ENCODE peak calls at places on chromosomes 12 and 14, in four cellular contexts. X is PC-3, V is HFF-Myc, B is fibroblast of the aortic adventitia. L is an unnamed sample.

GRCh38 chr12:60205500-60205899 is 609.7 kb downstream of the SLC16A7 start:
- DNase-seq in V (peak; percentile 12), X (peak; percentile 69), B (peak; percentile 79), L (peak; percentile 26)

GRCh38 chr12:30692470-30692869 is 3.2 kb downstream of the IPO8 start:
- DNase-seq in V (no peak), X (peak; percentile 20), B (peak; percentile 49), L (no peak)

GRCh38 chr12:81987351-81987750 is 228.2 kb upstream of the PPFIA2 start:
- DNase-seq in V (no peak), B (no peak), X (no peak), L (no peak)

GRCh38 chr14:81062816-81063215 is 107.4 kb downstream of the TSHR start:
- DNase-seq in V (no peak), B (peak; percentile 1), X (peak; percentile 51), L (no peak)

GRCh38 chr12:126474703-126475102 is 1409.5 kb downstream of the AACS start:
- DNase-seq in X (peak; percentile 43), V (no peak), B (no peak), L (no peak)

GRCh38 chr12:32482226-32482625 is 82.9 kb downstream of the FGD4 start:
- DNase-seq in B (no peak), X (no peak), V (no peak), L (no peak)

GRCh38 chr12:12908252-12908651 is 16.9 kb downstream of the GPRC5A start:
- DNase-seq in X (no peak), V (no peak), B (no peak), L (no peak)

GRCh38 chr12:7099290-7099996 is 7.2 kb upstream of the C1R start:
- DNase-seq in B (no peak), X (no peak), V (no peak), L (no peak)

GRCh38 chr12:122841544-122842321 is 6.5 kb downstream of the HIP1R start:
- DNase-seq in V (no peak), B (no peak), X (peak; percentile 89), L (no peak)

GRCh38 chr14:60226296-60226695 is 22.7 kb upstream of the PPM1A start:
- DNase-seq in X (no peak), B (no peak), V (no peak), L (no peak)

GRCh38 chr14:105474478-105475268 is at the start of gene CRIP2:
- DNase-seq in X (peak; percentile 50), V (no peak), B (no peak), L (no peak)

GRCh38 chr12:69173358-69173757 is 66.0 kb upstream of the CPSF6 start:
- DNase-seq in B (no peak), X (no peak), V (no peak), L (no peak)

GRCh38 chr14:26984318-26985177 is 386.7 kb upstream of the NOVA1 start:
- DNase-seq in V (peak; percentile 27), X (peak; percentile 78), B (peak; percentile 83), L (peak; percentile 64)

GRCh38 chr12:39386335-39386734 is 56.6 kb downstream of the KIF21A start:
- DNase-seq in X (no peak), B (no peak), V (no peak), L (no peak)

GRCh38 chr14:75003250-75004027 is 718 bp downstream of the EIF2B2 start:
- DNase-seq in X (no peak), B (no peak), V (no peak), L (no peak)

GRCh38 chr12:68374315-68374982 is 42.3 kb upstream of the MDM1 start:
- DNase-seq in V (no peak), X (peak; percentile 70), B (no peak), L (no peak)

GRCh38 chr12:39892146-39892545 is 213.7 kb downstream of the SLC2A13 start:
- DNase-seq in V (no peak), B (no peak), X (no peak), L (no peak)

GRCh38 chr12:27367078-27367477 is 34.4 kb downstream of the BMAL2 start:
- DNase-seq in X (peak; percentile 37), V (no peak), B (peak; percentile 8), L (no peak)

GRCh38 chr14:51365241-51365940 is 125.3 kb downstream of the TMX1 start:
- DNase-seq in X (no peak), V (no peak), B (peak; percentile 43), L (no peak)

GRCh38 chr12:12439636-12440035 is 82.8 kb downstream of the BORCS5 start:
- DNase-seq in X (peak; percentile 88), V (no peak), B (peak; percentile 92), L (no peak)

GRCh38 chr14:36522347-36522971 is 2.4 kb upstream of the NKX2-1 start:
- DNase-seq in B (no peak), V (no peak), X (no peak), L (no peak)

GRCh38 chr14:36524220-36524837 is 4.3 kb upstream of the NKX2-1 start:
- DNase-seq in V (no peak), X (no peak), B (no peak), L (no peak)

GRCh38 chr14:36525746-36526099 is 5.7 kb upstream of the NKX2-1 start:
- DNase-seq in V (no peak), X (no peak), B (no peak), L (no peak)

GRCh38 chr14:36522972-36523685 is 3.1 kb upstream of the NKX2-1 start:
- DNase-seq in V (no peak), X (no peak), B (no peak), L (no peak)

DNA sequence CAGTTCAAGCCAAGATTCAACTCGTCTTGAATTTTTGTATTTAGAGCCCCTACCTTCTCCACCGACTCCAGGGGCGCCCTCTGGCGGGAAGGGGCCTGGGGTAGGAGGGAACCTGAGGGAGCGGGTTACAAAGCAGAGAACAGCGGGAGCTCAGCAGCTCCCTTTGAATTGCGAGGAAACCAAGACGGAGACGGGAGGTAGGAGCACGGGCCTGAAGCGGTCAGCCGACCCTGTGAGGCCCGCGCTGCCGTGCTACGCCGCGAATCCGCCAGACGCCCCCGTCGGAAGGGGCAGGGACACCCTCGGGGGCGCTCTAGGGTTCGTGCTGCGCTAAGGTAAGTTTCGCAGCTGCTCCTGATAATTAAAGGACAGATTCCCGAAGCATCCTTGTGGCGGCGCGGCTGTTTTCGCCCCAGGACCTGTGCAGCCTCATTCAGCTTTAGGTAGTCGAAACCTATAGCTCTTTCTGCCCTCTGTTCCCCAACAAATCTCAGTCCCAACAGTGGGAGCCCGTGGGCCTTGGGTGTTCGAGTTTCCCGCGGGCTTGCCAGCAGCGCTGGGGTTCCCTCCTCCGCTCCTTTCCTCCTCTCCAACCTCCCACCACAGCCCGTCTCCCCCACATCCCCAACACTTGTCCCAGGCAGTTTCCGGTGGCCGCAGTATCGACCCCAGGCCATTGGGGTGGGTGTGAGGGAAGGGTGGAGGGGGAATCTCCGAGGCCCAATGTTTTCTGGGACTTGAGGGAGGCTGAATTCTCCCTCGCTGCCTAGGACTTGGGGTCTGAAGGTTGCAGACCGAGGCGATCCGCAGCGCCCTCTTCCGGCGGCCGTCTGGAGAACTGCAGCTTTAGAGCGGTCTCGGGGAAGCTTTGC is 5.1 kb upstream of the NKX2-1 start:
- DNase-seq in X (peak; percentile 62), V (no peak), B (no peak), L (no peak)
- H3K4me3 ChIP-seq in X (no peak overlapping the region), V (no peak overlapping the region), B (no peak overlapping the region), L (no peak overlapping the region)

GRCh38 chr12:21972055-21972454 is 30.8 kb upstream of the ABCC9 start:
- DNase-seq in V (no peak), B (peak; percentile 35), X (no peak), L (no peak)

GRCh38 chr12:21980544-21980943 is 39.3 kb upstream of the ABCC9 start:
- DNase-seq in B (no peak), V (no peak), X (no peak), L (no peak)

GRCh38 chr12:21971344-21971743 is 30.1 kb upstream of the ABCC9 start:
- DNase-seq in B (no peak), V (no peak), X (no peak), L (no peak)

DNA sequence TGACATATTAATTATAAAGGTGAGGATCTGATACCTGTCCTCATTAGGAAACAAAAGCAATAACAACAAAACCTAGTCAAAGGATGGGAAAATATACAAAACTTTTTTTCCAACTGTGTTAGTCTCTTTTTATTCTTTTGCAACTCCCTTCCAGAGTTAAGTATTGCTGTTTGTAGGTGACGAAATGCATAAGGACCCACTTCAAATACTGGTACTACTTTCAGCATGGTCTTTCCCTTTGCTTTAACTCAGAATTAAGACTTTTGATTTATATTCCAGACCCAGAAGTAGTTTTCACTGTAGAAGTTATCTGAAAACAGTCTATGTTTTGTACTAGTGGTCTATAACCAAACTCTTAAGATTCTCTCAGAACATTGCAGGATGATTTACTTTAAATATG is 34.1 kb upstream of the ABCC9 start:
- DNase-seq in X (no peak), B (no peak), V (no peak), L (no peak)
- H3K4me3 ChIP-seq in X (no peak overlapping the region), B (no peak overlapping the region), V (no peak overlapping the region), L (no peak overlapping the region)

DNA sequence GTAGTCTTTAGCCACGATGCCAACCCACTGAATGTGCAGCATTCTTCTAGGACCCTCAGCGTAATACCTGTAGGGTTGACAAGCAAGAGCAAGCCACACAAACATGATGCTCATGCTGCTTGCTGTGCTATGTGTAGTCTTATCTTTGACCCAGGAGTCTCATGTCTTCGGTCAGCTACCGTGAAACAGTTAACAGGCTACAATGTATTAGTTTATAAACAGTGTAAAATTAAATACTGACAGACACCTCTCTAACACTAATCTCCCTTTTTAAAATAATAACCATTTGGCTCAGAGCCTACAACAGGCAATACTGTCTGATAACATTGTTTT is 1.9 kb downstream of the EAPP start:
- DNase-seq in V (no peak), X (no peak), B (no peak), L (no peak)
- H3K4me3 ChIP-seq in V (peak overlapping the region; percentile 79), X (peak overlapping the region; percentile 5), B (peak overlapping the region; percentile 40), L (peak overlapping the region; percentile 74)

DNA sequence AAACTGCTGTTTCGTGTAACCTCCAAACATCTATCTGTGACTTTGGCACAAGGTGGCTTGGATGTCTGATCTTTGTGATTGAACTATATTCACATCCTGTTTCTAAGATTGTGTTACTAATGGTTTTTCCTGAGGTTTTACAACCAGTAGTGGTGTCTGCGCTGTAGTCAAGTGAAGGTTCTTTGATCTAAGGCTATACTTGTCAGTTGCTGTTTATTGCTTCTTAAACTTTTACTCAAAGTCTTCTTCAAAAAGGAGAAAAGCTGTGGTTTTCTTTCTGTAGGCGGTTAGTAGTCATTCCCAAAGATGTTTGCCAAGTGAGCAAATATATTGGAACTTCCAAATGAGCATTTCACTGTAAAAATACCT is 12.3 kb upstream of the CALM1 start:
- DNase-seq in B (peak; percentile 37), X (peak; percentile 59), V (no peak), L (no peak)
- H3K4me3 ChIP-seq in B (no peak overlapping the region), X (peak overlapping the region; percentile 82), V (no peak overlapping the region), L (no peak overlapping the region)

GRCh38 chr12:109881752-109882151 is 1.4 kb upstream of the GLTP start:
- DNase-seq in X (peak; percentile 58), B (no peak), V (no peak), L (no peak)
- H3K4me3 ChIP-seq in X (no peak overlapping the region), B (no peak overlapping the region), V (no peak overlapping the region), L (no peak overlapping the region)

DNA sequence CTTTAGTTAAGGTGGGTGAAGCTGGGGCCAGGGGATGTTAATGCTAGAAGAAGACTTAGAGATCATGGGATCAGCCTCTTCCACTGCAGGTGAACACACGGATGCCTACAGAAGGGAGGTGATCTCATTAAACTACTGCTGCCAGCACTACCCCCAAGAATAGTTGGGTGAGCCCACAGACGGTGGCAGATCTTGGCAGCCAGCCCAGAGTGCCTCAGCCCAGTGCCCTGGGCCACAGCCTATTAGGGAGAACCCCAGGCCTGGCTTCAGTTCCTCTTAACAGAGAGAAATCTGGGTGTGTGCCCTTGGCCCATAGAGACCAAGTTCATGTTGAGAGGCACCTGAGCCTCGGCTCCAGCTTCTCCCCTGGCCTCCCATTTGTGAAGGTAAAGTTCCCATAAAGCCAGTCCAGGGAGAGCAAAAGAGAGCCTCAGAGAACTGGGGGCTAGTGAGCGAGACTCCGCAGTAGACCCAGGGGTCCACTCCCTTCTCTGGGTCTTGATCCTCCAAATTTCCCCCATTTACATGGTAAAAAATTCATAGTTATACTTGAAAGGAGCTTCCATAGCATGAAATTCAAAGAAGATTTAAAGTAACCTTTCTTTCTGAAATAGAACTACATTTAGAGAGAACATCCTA is 125.0 kb upstream of the CCND2 start:
- DNase-seq in X (no peak), B (no peak), V (no peak), L (no peak)
- H3K4me3 ChIP-seq in X (no peak overlapping the region), B (no peak overlapping the region), V (no peak overlapping the region), L (no peak overlapping the region)